ENCODE peak calls at places on chromosomes 6 and 20, in four cellular contexts. G, K, L and Z are unnamed samples.

GRCh38 chr20:44198872-44199271 is 11.7 kb downstream of the OSER1 start:
- DNase-seq in G (no peak), K (no peak), L (no peak), Z (no peak)

GRCh38 chr6:125748534-125749111 is 809 bp upstream of the HEY2 start:
- DNase-seq in G (peak), K (peak), L (peak), Z (no peak)

GRCh38 chr6:31615748-31616147 is 714 bp downstream of the AIF1 start:
- DNase-seq in G (no peak), K (no peak), L (no peak), Z (no peak)

GRCh38 chr6:139846538-139847321 is 472.3 kb upstream of the CITED2 start:
- DNase-seq in G (no peak), K (no peak), L (no peak), Z (no peak)

GRCh38 chr6:129498950-129499870 is 210.8 kb downstream of the ARHGAP18 start:
- DNase-seq in G (peak), K (peak), L (peak), Z (no peak)

GRCh38 chr20:46967647-46968046 is 73.0 kb downstream of the EYA2 start:
- DNase-seq in G (no peak), K (no peak), L (peak), Z (no peak)

GRCh38 chr6:138455746-138456392 is 43.4 kb downstream of the NHSL1 start:
- DNase-seq in G (no peak), K (no peak), L (no peak), Z (no peak)

GRCh38 chr6:118283759-118284158 is 264.3 kb upstream of the PLN start:
- DNase-seq in G (peak), K (peak), L (peak), Z (peak)

GRCh38 chr6:341914-342831 is 49.4 kb upstream of the IRF4 start:
- DNase-seq in G (no peak), K (no peak), L (no peak), Z (no peak)

GRCh38 chr6:106739387-106739786 is 110.0 kb downstream of the QRSL1 start:
- DNase-seq in G (no peak), K (peak), L (no peak), Z (no peak)

GRCh38 chr20:9306521-9306920 is 207.9 kb upstream of the LAMP5 start:
- DNase-seq in G (no peak), K (no peak), L (no peak), Z (no peak)

GRCh38 chr6:122798099-122798641 is 9.1 kb downstream of the SMPDL3A start:
- DNase-seq in G (no peak), K (no peak), L (no peak), Z (no peak)

GRCh38 chr6:10138917-10139316 is 276.0 kb downstream of the TFAP2A start:
- DNase-seq in G (no peak), K (no peak), L (no peak), Z (no peak)

GRCh38 chr20:31708839-31709534 is 13.7 kb downstream of the BCL2L1 start:
- DNase-seq in G (no peak), K (no peak), L (no peak), Z (no peak)

GRCh38 chr6:163414367-163415175 is at the start of gene QKI:
- DNase-seq in G (peak), K (peak), L (peak), Z (peak)

GRCh38 chr20:36153754-36154695 is 515 bp upstream of the EPB41L1 start:
- DNase-seq in G (peak), K (peak), L (peak), Z (peak)

GRCh38 chr6:14365393-14365792 is 247.8 kb downstream of the CD83 start:
- DNase-seq in G (no peak), K (no peak), L (no peak), Z (no peak)

GRCh38 chr20:830011-830521 is 3.4 kb upstream of the FAM110A start:
- DNase-seq in G (no peak), K (no peak), L (no peak), Z (no peak)

GRCh38 chr6:143811492-143812157 is 31.5 kb upstream of the LTV1 start:
- DNase-seq in G (no peak), K (no peak), L (no peak), Z (no peak)

GRCh38 chr6:140779991-140780596 is 1352.6 kb upstream of the GJE1 start:
- DNase-seq in G (no peak), K (no peak), L (no peak), Z (no peak)

GRCh38 chr6:39416026-39416425 is 93.5 kb upstream of the KCNK16 start:
- DNase-seq in G (no peak), K (no peak), L (no peak), Z (no peak)

GRCh38 chr6:142696123-142696522 is 248.9 kb downstream of the HIVEP2 start:
- DNase-seq in G (no peak), K (no peak), L (no peak), Z (no peak)

GRCh38 chr6:37517411-37517812 is 17.7 kb upstream of the CCDC167 start:
- DNase-seq in G (no peak), K (no peak), L (no peak), Z (peak)

GRCh38 chr6:52538921-52539354 is 37.9 kb downstream of the TRAM2 start:
- DNase-seq in G (no peak), K (no peak), L (no peak), Z (no peak)

GRCh38 chr20:53872561-53873248 is 197.7 kb downstream of the BCAS1 start:
- DNase-seq in G (no peak), K (no peak), L (no peak), Z (no peak)